ENCODE peak calls at places on chromosomes 7 and 10, in six cellular contexts. Q is endothelial cell, G is lung, J is A549, L is astrocyte, M is ovary. S is an unnamed sample.
A peak's percentile ranks its signal among the peaks of the same experiment; 100 is the strongest.

GRCh38 chr10:48523212-48523819 is 81.6 kb downstream of the ARHGAP22 start:
- DNase-seq in Q (peak; percentile 46), G (peak; percentile 46), J (peak; percentile 50), L (peak; percentile 96), M (peak; percentile 84), S (no peak)

GRCh38 chr10:60943372-60944158 is 420 bp downstream of the RHOBTB1 start:
- DNase-seq in Q (peak; percentile 68), G (peak; percentile 76), J (peak; percentile 70), L (peak; percentile 39), M (peak; percentile 86), S (peak; percentile 47)

GRCh38 chr10:412109-412508 is 276.9 kb downstream of the ZMYND11 start:
- DNase-seq in Q (no peak), G (no peak), J (no peak), L (no peak), M (no peak), S (no peak)

GRCh38 chr10:6583447-6583846 is 3.4 kb upstream of the PRKCQ start:
- DNase-seq in Q (peak; percentile 12), G (no peak), J (no peak), L (no peak), M (no peak), S (no peak)

GRCh38 chr7:39567294-39567693 is 1.1 kb downstream of the YAE1 start:
- DNase-seq in Q (no peak), G (no peak), J (no peak), L (peak; percentile 26), M (no peak), S (no peak)

GRCh38 chr10:15562116-15562515 is 157.6 kb downstream of the ITGA8 start:
- DNase-seq in Q (no peak), G (no peak), J (no peak), L (no peak), M (no peak), S (no peak)

GRCh38 chr7:47611045-47611511 is 29.2 kb upstream of the TNS3 start:
- DNase-seq in Q (no peak), G (no peak), J (peak; percentile 68), L (no peak), M (no peak), S (no peak)

GRCh38 chr7:19079066-19079465 is 38.4 kb downstream of the TWIST1 start:
- DNase-seq in Q (no peak), G (no peak), J (no peak), L (peak; percentile 33), M (no peak), S (peak; percentile 75)

GRCh38 chr7:81173766-81174281 is 255.0 kb upstream of the SEMA3C start:
- DNase-seq in Q (no peak), G (peak; percentile 29), J (peak; percentile 89), L (peak; percentile 99), M (no peak), S (peak; percentile 90)

GRCh38 chr7:114273218-114273617 is 141.4 kb upstream of the FOXP2 start:
- DNase-seq in Q (no peak), G (no peak), J (no peak), L (no peak), M (no peak), S (no peak)

GRCh38 chr10:86257683-86258082 is 108.9 kb downstream of the GRID1 start:
- DNase-seq in Q (no peak), G (no peak), J (no peak), L (no peak), M (no peak), S (no peak)

GRCh38 chr10:99621454-99622246 is 1.4 kb upstream of the SLC25A28 start:
- DNase-seq in Q (no peak), G (no peak), J (no peak), L (no peak), M (peak; percentile 48), S (peak; percentile 90)

GRCh38 chr10:18097524-18097923 is 42.7 kb upstream of the CACNB2 start:
- DNase-seq in Q (no peak), G (no peak), J (no peak), L (peak; percentile 63), M (no peak), S (peak; percentile 6)

GRCh38 chr7:38409524-38409923 is 136.1 kb upstream of the TARP start:
- DNase-seq in Q (no peak), G (no peak), J (no peak), L (no peak), M (no peak), S (no peak)

GRCh38 chr7:38413784-38414183 is 140.3 kb upstream of the TARP start:
- DNase-seq in Q (no peak), G (no peak), J (no peak), L (no peak), M (no peak), S (no peak)

GRCh38 chr7:38410056-38410455 is 136.6 kb upstream of the TARP start:
- DNase-seq in Q (no peak), G (no peak), J (no peak), L (no peak), M (no peak), S (no peak)

GRCh38 chr7:38411404-38411803 is 138.0 kb upstream of the TARP start:
- DNase-seq in Q (peak; percentile 50), G (no peak), J (peak; percentile 48), L (no peak), M (no peak), S (peak; percentile 50)
- TF ChIP-seq CTCF in Q (peak; percentile 28), G (no peak), J (no peak), L (no peak), M (no peak), S (peak; percentile 21)

GRCh38 chr10:76342996-76343395 is 911.6 kb downstream of the LRMDA start:
- DNase-seq in Q (no peak), G (no peak), J (no peak), L (no peak), M (no peak), S (no peak)
- TF ChIP-seq CTCF in Q (no peak), G (no peak), J (no peak), L (no peak), M (no peak), S (no peak)

DNA sequence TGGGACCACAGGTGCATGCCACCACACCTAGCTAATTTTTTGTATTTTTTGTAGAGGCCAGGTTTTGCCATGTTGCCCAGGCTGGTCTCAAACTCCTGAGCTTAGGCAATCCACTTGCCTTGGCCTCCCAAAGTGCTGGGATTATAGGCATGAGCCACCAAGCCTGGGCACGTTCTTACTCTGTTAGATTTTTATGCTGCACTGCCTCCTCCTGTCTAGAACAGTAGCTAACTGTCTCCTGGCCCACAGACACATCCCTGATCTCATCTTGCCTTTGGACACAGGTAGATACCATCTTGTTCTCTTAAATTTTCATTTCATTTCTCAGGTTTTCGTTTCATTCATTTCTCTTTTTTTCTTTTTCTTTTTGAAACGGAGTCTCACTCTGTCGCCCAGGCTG is 41.1 kb downstream of the BLVRA start:
- DNase-seq in Q (no peak), G (no peak), J (peak; percentile 23), L (no peak), M (no peak), S (peak; percentile 54)
- TF ChIP-seq CTCF in Q (no peak), G (no peak), J (peak; percentile 13), L (no peak), M (no peak), S (no peak)

GRCh38 chr7:100878013-100878412 is 3.1 kb downstream of the SRRT start:
- DNase-seq in Q (no peak), G (no peak), J (no peak), L (no peak), M (no peak), S (no peak)

GRCh38 chr7:100875356-100875751 is 451 bp downstream of the SRRT start:
- DNase-seq in Q (no peak), G (no peak), J (no peak), L (no peak), M (no peak), S (peak; percentile 25)

GRCh38 chr7:100874300-100874576 is 665 bp upstream of the SRRT start:
- DNase-seq in Q (no peak), G (no peak), J (no peak), L (no peak), M (no peak), S (no peak)

GRCh38 chr7:100873599-100874299 is 1.2 kb upstream of the SRRT start:
- DNase-seq in Q (no peak), G (no peak), J (no peak), L (no peak), M (no peak), S (no peak)

DNA sequence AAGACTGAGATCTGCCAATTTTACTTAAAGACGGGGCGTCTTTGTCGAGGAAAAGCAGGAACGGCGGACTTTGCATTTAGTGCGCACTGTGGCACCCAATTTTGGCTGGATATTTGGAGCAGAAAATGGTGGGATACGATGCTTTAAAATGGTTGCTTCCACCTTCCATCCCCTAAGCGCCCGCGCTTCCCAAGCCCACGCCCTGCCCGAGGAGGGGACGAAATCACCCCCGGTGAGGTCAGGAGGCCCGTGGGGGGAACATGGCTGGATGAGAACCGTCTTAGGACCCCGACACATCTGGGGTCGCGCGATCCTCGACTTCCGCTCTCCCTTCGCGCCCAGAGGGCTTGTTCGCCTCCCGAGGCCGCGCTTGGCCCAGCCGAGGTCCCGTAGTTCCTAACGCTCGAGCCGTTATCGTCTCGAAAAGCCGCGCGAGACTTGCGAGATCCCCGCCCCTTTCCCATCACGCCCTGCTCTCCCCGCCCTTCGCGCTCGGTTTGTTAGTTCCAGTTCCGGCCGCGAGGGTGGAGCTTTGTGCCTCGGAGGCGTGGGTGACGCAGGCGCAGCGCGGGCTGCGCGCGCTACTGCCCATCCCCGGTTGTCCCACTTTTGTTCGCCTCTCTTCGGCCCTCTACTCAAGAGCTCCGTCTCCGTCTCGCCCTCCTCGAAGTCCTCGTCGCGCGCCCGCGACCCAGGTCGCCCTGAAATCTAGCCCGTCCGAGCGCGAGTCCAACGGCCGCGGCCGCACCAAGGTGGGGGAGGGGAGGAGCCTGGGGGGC is at the start of gene SRRT:
- DNase-seq in Q (peak; percentile 98), G (peak; percentile 99), J (peak; percentile 99), L (peak; percentile 91), M (peak; percentile 99), S (peak; percentile 99)
- TF ChIP-seq CTCF in Q (peak; percentile 32), G (peak; percentile 3), J (no peak), L (no peak), M (peak; percentile 90), S (no peak)